ENCODE peak calls at places on chromosomes 12 and 14, in six cellular contexts. X, K, V, Z, A and Y are unnamed samples.
A peak's percentile ranks its signal among the peaks of the same experiment; 100 is the strongest.

GRCh38 chr12:18861287-18861858 is 123.5 kb downstream of the CAPZA3 start:
- DNase-seq in Z (no peak), X (no peak), K (no peak), V (no peak), A (no peak), Y (no peak)

GRCh38 chr14:90518941-90519256 is 122.1 kb downstream of the CALM1 start:
- DNase-seq in A (no peak), V (peak; percentile 51), K (no peak), X (peak; percentile 65), Z (peak; percentile 67), Y (no peak)

GRCh38 chr12:88578274-88578673 is 2.0 kb downstream of the KITLG start:
- DNase-seq in Z (no peak), X (no peak), K (no peak), V (no peak), A (no peak), Y (no peak)

GRCh38 chr12:3250034-3250433 is 172.9 kb downstream of the TSPAN9 start:
- DNase-seq in K (no peak), X (no peak), Z (no peak), V (no peak), A (no peak), Y (no peak)

GRCh38 chr14:95318870-95319311 is 817 bp downstream of the CLMN start:
- DNase-seq in V (no peak), Z (no peak), K (no peak), X (no peak), A (peak; percentile 47), Y (no peak)

GRCh38 chr12:46659844-46660243 is 166.0 kb downstream of the SLC38A4 start:
- DNase-seq in K (no peak), A (no peak), V (no peak), Z (peak; percentile 8), X (no peak), Y (no peak)

GRCh38 chr12:47817272-47818006 is 2.3 kb downstream of the HDAC7 start:
- DNase-seq in X (no peak), A (no peak), V (no peak), Z (peak; percentile 32), K (no peak), Y (no peak)

GRCh38 chr12:123363743-123364531 is 710 bp downstream of the SBNO1 start:
- DNase-seq in A (peak; percentile 47), Z (peak; percentile 44), V (peak; percentile 27), X (peak; percentile 32), K (no peak), Y (no peak)

GRCh38 chr12:68498736-68499135 is 112.0 kb upstream of the RAP1B start:
- DNase-seq in Z (no peak), K (no peak), V (no peak), X (no peak), A (no peak), Y (no peak)

GRCh38 chr12:53575502-53576264 is 50.5 kb downstream of the ATF7 start:
- DNase-seq in V (no peak), A (no peak), Z (no peak), K (no peak), X (peak; percentile 26), Y (peak; percentile 78)

GRCh38 chr12:131578828-131579227 is 132.1 kb upstream of the SFSWAP start:
- DNase-seq in Z (no peak), A (no peak), V (no peak), X (no peak), K (no peak), Y (no peak)

GRCh38 chr12:92466391-92467305 is 236.1 kb upstream of the PLEKHG7 start:
- DNase-seq in K (peak; percentile 87), X (no peak), Z (no peak), V (no peak), A (peak; percentile 37), Y (no peak)

GRCh38 chr14:104322531-104323466 is 184.4 kb downstream of the KIF26A start:
- DNase-seq in K (no peak), V (peak; percentile 17), A (peak; percentile 22), Z (no peak), X (no peak), Y (no peak)

GRCh38 chr12:91819132-91819447 is 326.6 kb downstream of the BTG1 start:
- DNase-seq in K (no peak), V (no peak), Z (no peak), A (no peak), X (no peak), Y (no peak)

GRCh38 chr12:112905451-112906089 is 1.2 kb upstream of the OAS1 start:
- DNase-seq in A (no peak), Z (no peak), K (no peak), V (no peak), X (no peak), Y (no peak)

GRCh38 chr12:105983622-105984325 is 155.0 kb downstream of the NUAK1 start:
- DNase-seq in K (no peak), Z (no peak), X (no peak), A (no peak), V (no peak), Y (no peak)

GRCh38 chr12:110176745-110177144 is 52.6 kb downstream of the IFT81 start:
- DNase-seq in A (no peak), K (no peak), Z (no peak), X (no peak), V (no peak), Y (no peak)

DNA sequence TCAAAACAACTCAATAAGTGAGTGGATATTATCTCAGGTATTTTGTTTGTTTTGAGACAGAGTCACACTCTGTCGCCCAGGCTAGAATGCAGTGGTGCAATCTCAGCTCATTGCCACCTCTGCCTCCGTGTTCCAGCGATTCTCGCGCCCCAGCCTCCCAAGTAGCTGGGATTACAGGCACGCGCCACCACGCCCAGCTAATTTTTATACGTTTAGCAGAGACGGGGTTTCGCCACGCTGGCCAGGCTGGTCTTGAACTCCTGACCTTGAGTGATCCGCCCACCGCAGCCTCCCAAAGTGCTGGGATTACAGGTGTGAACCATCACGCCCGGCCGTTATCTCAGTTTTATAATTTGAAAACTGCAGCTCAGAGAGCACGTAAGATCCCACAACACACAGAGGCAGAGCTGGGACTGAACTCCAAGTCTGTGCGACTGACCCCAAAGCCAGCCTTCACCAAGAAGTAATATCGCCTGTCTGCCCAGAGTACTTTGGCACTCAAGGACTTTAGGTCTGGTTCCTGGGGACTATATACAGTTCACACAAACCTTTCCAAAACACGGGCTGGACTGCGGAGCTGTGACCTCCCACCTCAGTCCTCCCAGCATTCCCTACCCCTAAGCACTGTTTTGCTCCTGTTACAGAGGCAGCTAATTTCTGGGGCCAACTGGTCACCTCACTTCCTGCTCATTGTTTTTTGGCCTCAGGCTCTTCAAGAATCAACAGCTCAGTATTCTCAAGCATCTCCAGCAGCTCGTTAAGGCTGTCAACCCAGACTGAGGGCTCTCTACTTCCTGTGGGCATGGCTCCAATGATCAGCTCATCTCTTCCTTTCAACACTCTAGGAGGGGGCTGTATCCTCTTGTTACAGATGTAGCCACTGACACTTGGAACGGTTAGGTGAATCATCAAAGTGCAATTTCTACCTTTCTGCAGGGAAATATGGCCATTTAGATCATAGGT is 22.5 kb downstream of the TESC start:
- DNase-seq in V (no peak), Z (peak; percentile 11), K (no peak), A (no peak), X (no peak), Y (peak; percentile 10)
- TF ChIP-seq CTCF in V (no peak), Z (no peak), K (no peak), A (no peak), X (no peak), Y (no peak)

GRCh38 chr14:74401504-74402241 is 24.3 kb downstream of the SYNDIG1L start:
- DNase-seq in Z (peak; percentile 89), K (peak; percentile 47), A (peak; percentile 50), X (peak; percentile 16), V (peak; percentile 38), Y (no peak)

GRCh38 chr14:74402264-74403251 is 23.5 kb downstream of the SYNDIG1L start:
- DNase-seq in Z (no peak), X (no peak), K (no peak), A (no peak), V (no peak), Y (no peak)

GRCh38 chr14:74403619-74404417 is 22.2 kb downstream of the SYNDIG1L start:
- DNase-seq in A (no peak), X (no peak), K (no peak), V (no peak), Z (no peak), Y (no peak)

GRCh38 chr14:74400919-74401503 is 25.0 kb downstream of the SYNDIG1L start:
- DNase-seq in A (no peak), X (no peak), Z (peak; percentile 7), K (no peak), V (no peak), Y (no peak)

GRCh38 chr14:74400328-74400727 is 25.7 kb downstream of the SYNDIG1L start:
- DNase-seq in X (no peak), V (no peak), A (no peak), Z (no peak), K (no peak), Y (no peak)
- TF ChIP-seq CTCF in X (peak; percentile 11), V (no peak), A (no peak), Z (no peak), K (no peak), Y (no peak)

DNA sequence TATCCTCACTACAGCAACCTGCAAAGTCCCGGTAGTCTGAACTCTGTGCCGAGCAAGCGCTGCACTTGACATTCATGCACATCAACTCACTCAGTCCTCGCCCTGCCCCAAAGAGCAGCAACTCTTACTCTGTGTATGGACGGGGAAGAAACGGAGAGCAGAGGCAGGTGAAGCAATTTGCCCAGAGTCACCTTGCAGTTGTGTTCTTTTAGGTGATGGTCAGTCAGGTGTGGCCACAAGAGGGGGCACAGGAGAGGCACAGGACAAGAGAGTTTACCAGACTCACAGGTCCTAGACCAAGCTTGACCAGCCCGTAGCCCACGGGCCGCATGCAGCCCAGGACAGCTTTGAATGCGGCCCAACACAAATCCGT is 39.1 kb downstream of the TSPAN11 start:
- DNase-seq in K (no peak), V (peak; percentile 40), X (no peak), A (no peak), Z (no peak), Y (no peak)
- TF ChIP-seq CTCF in K (no peak), V (no peak), X (peak; percentile 39), A (no peak), Z (no peak), Y (no peak)

GRCh38 chr14:99612737-99613330 is 8.8 kb upstream of the CCDC85C start:
- DNase-seq in X (no peak), Z (no peak), K (no peak), A (no peak), V (no peak), Y (no peak)

GRCh38 chr14:99608591-99608990 is 4.6 kb upstream of the CCDC85C start:
- DNase-seq in K (no peak), V (no peak), X (no peak), A (no peak), Z (no peak), Y (no peak)

GRCh38 chr14:99612065-99612736 is 8.2 kb upstream of the CCDC85C start:
- DNase-seq in Z (peak; percentile 39), A (no peak), X (no peak), K (no peak), V (peak; percentile 56), Y (no peak)

GRCh38 chr14:99609245-99610117 is 5.5 kb upstream of the CCDC85C start:
- DNase-seq in K (no peak), V (no peak), Z (peak; percentile 29), A (no peak), X (no peak), Y (no peak)

GRCh38 chr14:99611639-99612038 is 7.6 kb upstream of the CCDC85C start:
- DNase-seq in X (no peak), V (no peak), K (no peak), Z (no peak), A (no peak), Y (no peak)
- TF ChIP-seq CTCF in X (no peak), V (no peak), K (no peak), Z (no peak), A (no peak), Y (no peak)

GRCh38 chr14:63203618-63204406 is 431 bp upstream of the RHOJ start:
- DNase-seq in V (peak; percentile 47), K (no peak), A (peak; percentile 71), Z (no peak), X (no peak), Y (no peak)
- TF ChIP-seq CTCF in V (no peak), K (no peak), A (no peak), Z (no peak), X (no peak), Y (no peak)